ENCODE peak calls at places on chromosome 3, in seven cellular contexts. One of them, this sample, is unnamed.

GRCh38 chr3:39291903-39292329 is 12.1 kb upstream of the CX3CR1 start:
- DNase-seq in suprapubic skin: peak; percentile 87
- DNase-seq in breast epithelium: peak; percentile 75
- DNase-seq in upper lobe of left lung: peak; percentile 76
- DNase-seq in HCT116: peak; percentile 44
- DNase-seq in SK-N-SH: peak; percentile 76
- DNase-seq in esophagus muscularis mucosa: peak; percentile 95
- DNase-seq in this sample: no peak

GRCh38 chr3:108296239-108296638 is at the start of gene HHLA2:
- DNase-seq in suprapubic skin: no peak
- DNase-seq in breast epithelium: no peak
- DNase-seq in upper lobe of left lung: no peak
- DNase-seq in HCT116: no peak
- DNase-seq in SK-N-SH: no peak
- DNase-seq in esophagus muscularis mucosa: no peak
- DNase-seq in this sample: no peak

GRCh38 chr3:33030802-33031201 is 66.1 kb downstream of the GLB1 start:
- DNase-seq in suprapubic skin: no peak
- DNase-seq in breast epithelium: no peak
- DNase-seq in upper lobe of left lung: no peak
- DNase-seq in HCT116: no peak
- DNase-seq in SK-N-SH: no peak
- DNase-seq in esophagus muscularis mucosa: no peak
- DNase-seq in this sample: no peak

GRCh38 chr3:57622362-57622761 is 25.2 kb upstream of the ARF4 start:
- DNase-seq in suprapubic skin: no peak
- DNase-seq in breast epithelium: no peak
- DNase-seq in upper lobe of left lung: no peak
- DNase-seq in HCT116: no peak
- DNase-seq in SK-N-SH: no peak
- DNase-seq in esophagus muscularis mucosa: no peak
- DNase-seq in this sample: no peak

GRCh38 chr3:181711325-181712135 is at the start of gene SOX2:
- DNase-seq in suprapubic skin: no peak
- DNase-seq in breast epithelium: no peak
- DNase-seq in upper lobe of left lung: peak; percentile 62
- DNase-seq in HCT116: peak; percentile 38
- DNase-seq in SK-N-SH: peak; percentile 98
- DNase-seq in esophagus muscularis mucosa: peak; percentile 90
- DNase-seq in this sample: no peak

GRCh38 chr3:85161544-85161943 is 202.8 kb downstream of the CADM2 start:
- DNase-seq in suprapubic skin: no peak
- DNase-seq in breast epithelium: no peak
- DNase-seq in upper lobe of left lung: no peak
- DNase-seq in HCT116: no peak
- DNase-seq in SK-N-SH: no peak
- DNase-seq in esophagus muscularis mucosa: no peak
- DNase-seq in this sample: no peak

GRCh38 chr3:72295974-72296450 is 511.1 kb upstream of the PROK2 start:
- DNase-seq in suprapubic skin: no peak
- DNase-seq in breast epithelium: no peak
- DNase-seq in upper lobe of left lung: no peak
- DNase-seq in HCT116: no peak
- DNase-seq in SK-N-SH: peak; percentile 62
- DNase-seq in esophagus muscularis mucosa: no peak
- DNase-seq in this sample: no peak

GRCh38 chr3:96619475-96619874 is 194.9 kb upstream of the EPHA6 start:
- DNase-seq in suprapubic skin: no peak
- DNase-seq in breast epithelium: no peak
- DNase-seq in upper lobe of left lung: no peak
- DNase-seq in HCT116: no peak
- DNase-seq in SK-N-SH: no peak
- DNase-seq in esophagus muscularis mucosa: no peak
- DNase-seq in this sample: no peak

GRCh38 chr3:58536501-58537411 is at the start of gene ACOX2:
- DNase-seq in suprapubic skin: no peak
- DNase-seq in breast epithelium: no peak
- DNase-seq in upper lobe of left lung: peak; percentile 90
- DNase-seq in HCT116: no peak
- DNase-seq in SK-N-SH: no peak
- DNase-seq in esophagus muscularis mucosa: peak; percentile 91
- DNase-seq in this sample: no peak

GRCh38 chr3:193983846-193984245 is 152.1 kb upstream of the HES1 start:
- DNase-seq in suprapubic skin: no peak
- DNase-seq in breast epithelium: no peak
- DNase-seq in upper lobe of left lung: no peak
- DNase-seq in HCT116: no peak
- DNase-seq in SK-N-SH: no peak
- DNase-seq in esophagus muscularis mucosa: peak; percentile 64
- DNase-seq in this sample: no peak

GRCh38 chr3:98512576-98512975 is 10.1 kb downstream of the CLDND1 start:
- DNase-seq in suprapubic skin: no peak
- DNase-seq in breast epithelium: no peak
- DNase-seq in upper lobe of left lung: no peak
- DNase-seq in HCT116: no peak
- DNase-seq in SK-N-SH: no peak
- DNase-seq in esophagus muscularis mucosa: no peak
- DNase-seq in this sample: no peak

GRCh38 chr3:122691195-122691594 is 10.6 kb downstream of the PARP14 start:
- DNase-seq in suprapubic skin: no peak
- DNase-seq in breast epithelium: no peak
- DNase-seq in upper lobe of left lung: no peak
- DNase-seq in HCT116: no peak
- DNase-seq in SK-N-SH: no peak
- DNase-seq in esophagus muscularis mucosa: no peak
- DNase-seq in this sample: no peak

GRCh38 chr3:21013566-21013965 is 737.4 kb downstream of the ZNF385D start:
- DNase-seq in suprapubic skin: no peak
- DNase-seq in breast epithelium: no peak
- DNase-seq in upper lobe of left lung: no peak
- DNase-seq in HCT116: no peak
- DNase-seq in SK-N-SH: no peak
- DNase-seq in esophagus muscularis mucosa: no peak
- DNase-seq in this sample: no peak

GRCh38 chr3:115071611-115072010 is 75.5 kb downstream of the ZBTB20 start:
- DNase-seq in suprapubic skin: no peak
- DNase-seq in breast epithelium: no peak
- DNase-seq in upper lobe of left lung: no peak
- DNase-seq in HCT116: no peak
- DNase-seq in SK-N-SH: no peak
- DNase-seq in esophagus muscularis mucosa: no peak
- DNase-seq in this sample: no peak

GRCh38 chr3:115595611-115596010 is 27.7 kb upstream of the GAP43 start:
- DNase-seq in suprapubic skin: no peak
- DNase-seq in breast epithelium: no peak
- DNase-seq in upper lobe of left lung: no peak
- DNase-seq in HCT116: no peak
- DNase-seq in SK-N-SH: no peak
- DNase-seq in esophagus muscularis mucosa: no peak
- DNase-seq in this sample: no peak

GRCh38 chr3:134198414-134198813 is 52.2 kb downstream of the RYK start:
- DNase-seq in suprapubic skin: no peak
- DNase-seq in breast epithelium: no peak
- DNase-seq in upper lobe of left lung: no peak
- DNase-seq in HCT116: no peak
- DNase-seq in SK-N-SH: no peak
- DNase-seq in esophagus muscularis mucosa: no peak
- DNase-seq in this sample: no peak

GRCh38 chr3:134638385-134639020 is 12.3 kb downstream of the KY start:
- DNase-seq in suprapubic skin: no peak
- DNase-seq in breast epithelium: no peak
- DNase-seq in upper lobe of left lung: no peak
- DNase-seq in HCT116: no peak
- DNase-seq in SK-N-SH: no peak
- DNase-seq in esophagus muscularis mucosa: no peak
- DNase-seq in this sample: no peak

GRCh38 chr3:59981377-59981776 is 931.6 kb upstream of the CFAP20DC start:
- DNase-seq in suprapubic skin: no peak
- DNase-seq in breast epithelium: no peak
- DNase-seq in upper lobe of left lung: no peak
- DNase-seq in HCT116: no peak
- DNase-seq in SK-N-SH: no peak
- DNase-seq in esophagus muscularis mucosa: no peak
- DNase-seq in this sample: no peak

GRCh38 chr3:31997500-31997899 is 15.9 kb downstream of the ZNF860 start:
- DNase-seq in suprapubic skin: no peak
- DNase-seq in breast epithelium: no peak
- DNase-seq in upper lobe of left lung: no peak
- DNase-seq in HCT116: no peak
- DNase-seq in SK-N-SH: no peak
- DNase-seq in esophagus muscularis mucosa: no peak
- DNase-seq in this sample: no peak

GRCh38 chr3:192212979-192213378 is 514.4 kb downstream of the FGF12 start:
- DNase-seq in suprapubic skin: no peak
- DNase-seq in breast epithelium: no peak
- DNase-seq in upper lobe of left lung: no peak
- DNase-seq in HCT116: no peak
- DNase-seq in SK-N-SH: no peak
- DNase-seq in esophagus muscularis mucosa: no peak
- DNase-seq in this sample: no peak

GRCh38 chr3:113151475-113152031 is 59.8 kb upstream of the BOC start:
- DNase-seq in suprapubic skin: no peak
- DNase-seq in breast epithelium: no peak
- DNase-seq in upper lobe of left lung: no peak
- DNase-seq in HCT116: no peak
- DNase-seq in SK-N-SH: no peak
- DNase-seq in esophagus muscularis mucosa: no peak
- DNase-seq in this sample: no peak
- TF ChIP-seq POLR2AphosphoS5 in suprapubic skin: no peak
- TF ChIP-seq POLR2AphosphoS5 in breast epithelium: peak; percentile 83
- TF ChIP-seq POLR2AphosphoS5 in upper lobe of left lung: no peak
- TF ChIP-seq POLR2AphosphoS5 in HCT116: no peak
- TF ChIP-seq POLR2AphosphoS5 in SK-N-SH: no peak
- TF ChIP-seq POLR2AphosphoS5 in esophagus muscularis mucosa: peak; percentile 31
- TF ChIP-seq POLR2AphosphoS5 in this sample: no peak

GRCh38 chr3:175247629-175248028 is 388.5 kb downstream of the NAALADL2 start:
- DNase-seq in suprapubic skin: no peak
- DNase-seq in breast epithelium: no peak
- DNase-seq in upper lobe of left lung: no peak
- DNase-seq in HCT116: no peak
- DNase-seq in SK-N-SH: no peak
- DNase-seq in esophagus muscularis mucosa: no peak
- DNase-seq in this sample: no peak
- TF ChIP-seq POLR2AphosphoS5 in suprapubic skin: no peak
- TF ChIP-seq POLR2AphosphoS5 in breast epithelium: no peak
- TF ChIP-seq POLR2AphosphoS5 in upper lobe of left lung: no peak
- TF ChIP-seq POLR2AphosphoS5 in HCT116: no peak
- TF ChIP-seq POLR2AphosphoS5 in SK-N-SH: no peak
- TF ChIP-seq POLR2AphosphoS5 in esophagus muscularis mucosa: no peak
- TF ChIP-seq POLR2AphosphoS5 in this sample: no peak

GRCh38 chr3:37726445-37727000 is 135.2 kb upstream of the CTDSPL start:
- DNase-seq in suprapubic skin: no peak
- DNase-seq in breast epithelium: no peak
- DNase-seq in upper lobe of left lung: peak; percentile 51
- DNase-seq in HCT116: no peak
- DNase-seq in SK-N-SH: no peak
- DNase-seq in esophagus muscularis mucosa: no peak
- DNase-seq in this sample: no peak

GRCh38 chr3:37730825-37731224 is 130.9 kb upstream of the CTDSPL start:
- DNase-seq in suprapubic skin: no peak
- DNase-seq in breast epithelium: no peak
- DNase-seq in upper lobe of left lung: no peak
- DNase-seq in HCT116: no peak
- DNase-seq in SK-N-SH: no peak
- DNase-seq in esophagus muscularis mucosa: no peak
- DNase-seq in this sample: no peak

GRCh38 chr3:37731895-37732294 is 129.8 kb upstream of the CTDSPL start:
- DNase-seq in suprapubic skin: no peak
- DNase-seq in breast epithelium: no peak
- DNase-seq in upper lobe of left lung: peak; percentile 76
- DNase-seq in HCT116: no peak
- DNase-seq in SK-N-SH: no peak
- DNase-seq in esophagus muscularis mucosa: no peak
- DNase-seq in this sample: no peak

GRCh38 chr3:37730383-37730782 is 131.3 kb upstream of the CTDSPL start:
- DNase-seq in suprapubic skin: no peak
- DNase-seq in breast epithelium: no peak
- DNase-seq in upper lobe of left lung: no peak
- DNase-seq in HCT116: no peak
- DNase-seq in SK-N-SH: no peak
- DNase-seq in esophagus muscularis mucosa: no peak
- DNase-seq in this sample: no peak

DNA sequence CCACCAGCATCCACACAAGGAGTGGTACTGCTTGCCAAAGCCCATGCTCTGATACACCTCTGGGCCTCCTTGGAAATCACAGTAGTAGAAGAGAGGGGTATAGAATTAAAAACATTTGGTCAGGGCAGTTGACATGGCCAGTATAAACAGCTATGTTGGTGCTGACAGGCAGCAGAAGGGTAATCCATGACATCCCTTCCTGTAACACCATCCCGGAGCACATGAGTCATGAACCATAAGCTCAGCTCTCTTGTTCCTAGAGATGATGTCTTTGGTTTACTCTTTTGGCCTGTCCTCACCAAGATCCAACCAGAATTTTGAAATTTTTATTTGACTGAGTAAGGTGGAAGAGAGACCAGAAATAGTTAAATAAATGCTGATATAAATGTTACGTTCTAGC is 132.6 kb upstream of the CTDSPL start:
- DNase-seq in suprapubic skin: no peak
- DNase-seq in breast epithelium: no peak
- DNase-seq in upper lobe of left lung: no peak
- DNase-seq in HCT116: no peak
- DNase-seq in SK-N-SH: no peak
- DNase-seq in esophagus muscularis mucosa: no peak
- DNase-seq in this sample: no peak
- TF ChIP-seq POLR2AphosphoS5 in suprapubic skin: no peak
- TF ChIP-seq POLR2AphosphoS5 in breast epithelium: no peak
- TF ChIP-seq POLR2AphosphoS5 in upper lobe of left lung: no peak
- TF ChIP-seq POLR2AphosphoS5 in HCT116: no peak
- TF ChIP-seq POLR2AphosphoS5 in SK-N-SH: no peak
- TF ChIP-seq POLR2AphosphoS5 in esophagus muscularis mucosa: no peak
- TF ChIP-seq POLR2AphosphoS5 in this sample: no peak

DNA sequence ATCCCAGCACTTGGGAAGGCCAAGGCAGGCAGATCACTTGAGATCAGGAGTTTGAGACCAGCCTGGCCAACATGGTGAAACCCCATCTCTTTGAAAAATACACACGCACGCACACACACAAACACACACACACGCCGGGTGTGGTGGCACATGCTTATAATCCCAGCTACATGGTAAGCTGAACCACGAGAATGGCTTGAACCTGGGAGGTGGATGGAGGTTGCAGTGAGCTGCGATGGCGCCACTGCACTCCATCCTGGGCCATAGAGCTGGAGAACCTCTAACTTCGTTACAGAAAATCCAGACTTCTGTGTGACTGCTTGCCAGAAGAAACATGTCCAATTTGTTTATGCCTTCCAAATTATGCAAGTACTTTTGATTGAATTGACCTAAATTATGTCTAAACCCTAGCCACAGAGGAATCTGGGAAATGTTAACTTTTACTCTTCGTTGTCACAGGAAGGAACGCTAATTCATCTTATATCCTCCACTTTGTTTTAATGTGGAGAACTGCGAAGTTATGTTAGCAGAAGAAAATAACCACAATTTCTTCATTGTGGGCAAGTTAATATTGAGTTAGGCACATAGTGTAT is 21.7 kb downstream of the TRIM59 start:
- DNase-seq in suprapubic skin: no peak
- DNase-seq in breast epithelium: no peak
- DNase-seq in upper lobe of left lung: no peak
- DNase-seq in HCT116: no peak
- DNase-seq in SK-N-SH: no peak
- DNase-seq in esophagus muscularis mucosa: no peak
- DNase-seq in this sample: no peak
- TF ChIP-seq POLR2AphosphoS5 in suprapubic skin: no peak
- TF ChIP-seq POLR2AphosphoS5 in breast epithelium: no peak
- TF ChIP-seq POLR2AphosphoS5 in upper lobe of left lung: no peak
- TF ChIP-seq POLR2AphosphoS5 in HCT116: no peak
- TF ChIP-seq POLR2AphosphoS5 in SK-N-SH: no peak
- TF ChIP-seq POLR2AphosphoS5 in esophagus muscularis mucosa: no peak
- TF ChIP-seq POLR2AphosphoS5 in this sample: peak; percentile 46